ENCODE peak calls at places on chromosomes 16 and 17, in eight cellular contexts. L is stimulated activated CD4-positive, alpha-beta T cell treated with anti-CD3 and anti-CD28 coated beads, TNF-alpha, amount 100 ng/mL, for 4 hours; U is GM13976; B is ovary; J is T-helper 2 cell; D is stimulated activated CD8-positive, alpha-beta memory T cell treated with anti-CD3 and anti-CD28 coated beads, Interleukin-15, amount 100 ng/mL, for 24 hours; X is activated CD8-positive, alpha-beta memory T cell treated with anti-CD3 and anti-CD28 coated beads for 1 hour; Y is mucosa of gallbladder. W is an unnamed sample.

GRCh38 chr17:70624208-70624607 is 454.9 kb downstream of the KCNJ2 start:
- DNase-seq in Y (no peak), X (no peak), J (no peak), L (no peak), D (no peak), B (no peak), U (no peak), W (no peak)

GRCh38 chr16:52634101-52634500 is 87.2 kb upstream of the TOX3 start:
- DNase-seq in L (no peak), X (no peak), Y (no peak), U (no peak), B (no peak), J (no peak), D (no peak), W (no peak)

GRCh38 chr17:27244481-27245223 is 49.3 kb upstream of the WSB1 start:
- DNase-seq in L (no peak), Y (peak; percentile 83), B (peak; percentile 55), D (no peak), J (no peak), X (no peak), U (no peak), W (peak; percentile 100)

GRCh38 chr16:56838622-56839337 is 26.2 kb upstream of the SLC12A3 start:
- DNase-seq in U (no peak), B (no peak), L (no peak), Y (no peak), D (no peak), J (no peak), X (no peak), W (no peak)

GRCh38 chr16:55091213-55091870 is 160.7 kb downstream of the IRX5 start:
- DNase-seq in B (no peak), L (no peak), D (no peak), U (no peak), Y (no peak), X (no peak), J (no peak), W (no peak)

GRCh38 chr16:67279296-67280089 is at the start of gene PLEKHG4:
- DNase-seq in X (peak; percentile 23), U (peak; percentile 97), B (peak; percentile 79), Y (peak; percentile 75), L (peak; percentile 72), J (peak; percentile 89), D (peak; percentile 53), W (peak; percentile 64)

GRCh38 chr17:248337-249235 is 67.1 kb upstream of the DOC2B start:
- DNase-seq in D (no peak), U (no peak), B (peak; percentile 6), L (no peak), X (no peak), J (no peak), Y (no peak), W (no peak)

GRCh38 chr16:660459-661183 is 7.3 kb upstream of the RHOT2 start:
- DNase-seq in D (no peak), J (peak; percentile 70), L (peak; percentile 40), Y (peak; percentile 91), X (peak; percentile 34), B (peak; percentile 95), U (peak; percentile 96), W (peak; percentile 76)

GRCh38 chr17:79888811-79889634 is 49.8 kb upstream of the CBX4 start:
- DNase-seq in L (no peak), D (no peak), J (no peak), X (no peak), Y (peak; percentile 68), U (peak; percentile 6), B (no peak), W (no peak)

GRCh38 chr16:608019-608418 is 18.2 kb downstream of the RAB40C start:
- DNase-seq in L (no peak), D (no peak), B (no peak), Y (no peak), U (no peak), J (no peak), X (no peak), W (no peak)

GRCh38 chr17:411416-412120 is 59.0 kb upstream of the RPH3AL start:
- DNase-seq in U (no peak), X (no peak), D (no peak), L (no peak), J (no peak), Y (no peak), B (no peak), W (no peak)

GRCh38 chr16:85879975-85880831 is 18.8 kb upstream of the IRF8 start:
- DNase-seq in L (no peak), U (peak; percentile 60), X (no peak), B (no peak), J (no peak), D (no peak), Y (no peak), W (no peak)

GRCh38 chr16:69613283-69614154 is 47.8 kb downstream of the NFAT5 start:
- DNase-seq in J (peak; percentile 21), L (no peak), U (peak; percentile 50), X (no peak), B (no peak), D (no peak), Y (no peak), W (peak; percentile 48)

GRCh38 chr16:77767826-77768225 is 20.5 kb upstream of the VAT1L start:
- DNase-seq in L (no peak), U (no peak), X (no peak), B (no peak), Y (no peak), J (no peak), D (no peak), W (no peak)

GRCh38 chr16:19599968-19600716 is 44.6 kb downstream of the VPS35L start:
- DNase-seq in Y (no peak), B (no peak), J (no peak), U (no peak), D (no peak), L (no peak), X (no peak), W (no peak)

GRCh38 chr17:72090108-72090507 is 30.7 kb upstream of the SOX9 start:
- DNase-seq in B (no peak), D (no peak), Y (no peak), J (no peak), L (no peak), X (no peak), U (no peak), W (no peak)

GRCh38 chr17:61321344-61321743 is 78.3 kb upstream of the TBX2 start:
- DNase-seq in U (no peak), D (no peak), X (no peak), L (no peak), J (no peak), B (no peak), Y (no peak), W (no peak)

GRCh38 chr17:81929253-81930141 is 2.0 kb upstream of the MAFG start:
- DNase-seq in U (no peak), J (no peak), D (no peak), L (no peak), Y (no peak), B (peak; percentile 32), X (no peak), W (no peak)

GRCh38 chr16:7014756-7015155 is 317.9 kb upstream of the RBFOX1 start:
- DNase-seq in J (no peak), L (no peak), X (no peak), Y (no peak), D (no peak), U (no peak), B (no peak), W (no peak)

GRCh38 chr16:21302898-21303528 is 24.9 kb upstream of the CRYM start:
- DNase-seq in Y (no peak), D (no peak), L (no peak), J (no peak), B (no peak), U (no peak), X (no peak), W (peak; percentile 69)

GRCh38 chr17:35709874-35710273 is 21.6 kb upstream of the RASL10B start:
- DNase-seq in X (no peak), L (no peak), Y (no peak), J (no peak), U (no peak), B (no peak), D (no peak), W (peak; percentile 51)

W was measured in fibroblast of pulmonary artery.